ENCODE peak calls at places on chromosomes 16 and 17, in nine cellular contexts. One of them, this sample, is unnamed.

GRCh38 chr17:78367193-78367592 is 7.3 kb upstream of the SOCS3 start:
- DNase-seq in GM23248: no peak
- DNase-seq in GM23338: no peak
- DNase-seq in hepatocyte: no peak
- DNase-seq in PC-3: no peak
- DNase-seq in SK-N-SH: no peak
- DNase-seq in OCI-LY7: no peak
- DNase-seq in MM.1S: no peak
- DNase-seq in HCT116: no peak
- DNase-seq in this sample: no peak

GRCh38 chr16:69904495-69905170 is 46.5 kb upstream of the CLEC18A start:
- DNase-seq in GM23248: no peak
- DNase-seq in GM23338: peak; percentile 81
- DNase-seq in hepatocyte: no peak
- DNase-seq in PC-3: no peak
- DNase-seq in SK-N-SH: no peak
- DNase-seq in OCI-LY7: no peak
- DNase-seq in MM.1S: no peak
- DNase-seq in HCT116: no peak
- DNase-seq in this sample: no peak

GRCh38 chr16:85202631-85203461 is 90.6 kb upstream of the CIBAR2 start:
- DNase-seq in GM23248: peak; percentile 88
- DNase-seq in GM23338: peak; percentile 64
- DNase-seq in hepatocyte: peak; percentile 82
- DNase-seq in PC-3: no peak
- DNase-seq in SK-N-SH: peak; percentile 95
- DNase-seq in OCI-LY7: no peak
- DNase-seq in MM.1S: no peak
- DNase-seq in HCT116: no peak
- DNase-seq in this sample: peak; percentile 83

GRCh38 chr16:51762081-51762995 is 611.3 kb upstream of the SALL1 start:
- DNase-seq in GM23248: peak; percentile 89
- DNase-seq in GM23338: peak; percentile 87
- DNase-seq in hepatocyte: peak; percentile 93
- DNase-seq in PC-3: peak; percentile 63
- DNase-seq in SK-N-SH: peak; percentile 76
- DNase-seq in OCI-LY7: peak; percentile 68
- DNase-seq in MM.1S: peak; percentile 61
- DNase-seq in HCT116: no peak
- DNase-seq in this sample: peak; percentile 93

GRCh38 chr17:5049314-5049819 is 14.1 kb upstream of the SLC52A1 start:
- DNase-seq in GM23248: no peak
- DNase-seq in GM23338: no peak
- DNase-seq in hepatocyte: no peak
- DNase-seq in PC-3: no peak
- DNase-seq in SK-N-SH: no peak
- DNase-seq in OCI-LY7: peak; percentile 78
- DNase-seq in MM.1S: peak; percentile 18
- DNase-seq in HCT116: no peak
- DNase-seq in this sample: no peak

GRCh38 chr16:64416232-64417010 is 705.4 kb downstream of the CDH11 start:
- DNase-seq in GM23248: peak; percentile 73
- DNase-seq in GM23338: no peak
- DNase-seq in hepatocyte: no peak
- DNase-seq in PC-3: peak; percentile 39
- DNase-seq in SK-N-SH: no peak
- DNase-seq in OCI-LY7: peak; percentile 37
- DNase-seq in MM.1S: peak; percentile 52
- DNase-seq in HCT116: no peak
- DNase-seq in this sample: no peak

GRCh38 chr17:65857713-65858112 is 296.3 kb upstream of the AXIN2 start:
- DNase-seq in GM23248: peak; percentile 47
- DNase-seq in GM23338: no peak
- DNase-seq in hepatocyte: no peak
- DNase-seq in PC-3: peak; percentile 34
- DNase-seq in SK-N-SH: no peak
- DNase-seq in OCI-LY7: no peak
- DNase-seq in MM.1S: no peak
- DNase-seq in HCT116: no peak
- DNase-seq in this sample: no peak

GRCh38 chr16:10770907-10771306 is 27.3 kb downstream of the NUBP1 start:
- DNase-seq in GM23248: no peak
- DNase-seq in GM23338: no peak
- DNase-seq in hepatocyte: no peak
- DNase-seq in PC-3: no peak
- DNase-seq in SK-N-SH: no peak
- DNase-seq in OCI-LY7: no peak
- DNase-seq in MM.1S: no peak
- DNase-seq in HCT116: no peak
- DNase-seq in this sample: no peak

GRCh38 chr16:22027633-22028032 is 19.7 kb downstream of the MOSMO start:
- DNase-seq in GM23248: peak; percentile 40
- DNase-seq in GM23338: no peak
- DNase-seq in hepatocyte: no peak
- DNase-seq in PC-3: no peak
- DNase-seq in SK-N-SH: no peak
- DNase-seq in OCI-LY7: peak; percentile 24
- DNase-seq in MM.1S: no peak
- DNase-seq in HCT116: no peak
- DNase-seq in this sample: no peak

GRCh38 chr16:84462296-84463210 is 41.9 kb downstream of the MEAK7 start:
- DNase-seq in GM23248: peak; percentile 8
- DNase-seq in GM23338: no peak
- DNase-seq in hepatocyte: no peak
- DNase-seq in PC-3: peak; percentile 44
- DNase-seq in SK-N-SH: no peak
- DNase-seq in OCI-LY7: no peak
- DNase-seq in MM.1S: no peak
- DNase-seq in HCT116: no peak
- DNase-seq in this sample: no peak

GRCh38 chr16:10453159-10453510 is 67.3 kb downstream of the ATF7IP2 start:
- DNase-seq in GM23248: no peak
- DNase-seq in GM23338: no peak
- DNase-seq in hepatocyte: no peak
- DNase-seq in PC-3: no peak
- DNase-seq in SK-N-SH: no peak
- DNase-seq in OCI-LY7: no peak
- DNase-seq in MM.1S: no peak
- DNase-seq in HCT116: no peak
- DNase-seq in this sample: no peak

GRCh38 chr17:77462101-77462500 is 321.3 kb downstream of the SEC14L1 start:
- DNase-seq in GM23248: no peak
- DNase-seq in GM23338: no peak
- DNase-seq in hepatocyte: no peak
- DNase-seq in PC-3: no peak
- DNase-seq in SK-N-SH: no peak
- DNase-seq in OCI-LY7: peak; percentile 95
- DNase-seq in MM.1S: no peak
- DNase-seq in HCT116: no peak
- DNase-seq in this sample: no peak

GRCh38 chr16:48117217-48118105 is 38.3 kb downstream of the ABCC12 start:
- DNase-seq in GM23248: peak; percentile 52
- DNase-seq in GM23338: peak; percentile 87
- DNase-seq in hepatocyte: peak; percentile 64
- DNase-seq in PC-3: peak; percentile 56
- DNase-seq in SK-N-SH: peak; percentile 92
- DNase-seq in OCI-LY7: peak; percentile 71
- DNase-seq in MM.1S: no peak
- DNase-seq in HCT116: peak; percentile 56
- DNase-seq in this sample: peak; percentile 89

DNA sequence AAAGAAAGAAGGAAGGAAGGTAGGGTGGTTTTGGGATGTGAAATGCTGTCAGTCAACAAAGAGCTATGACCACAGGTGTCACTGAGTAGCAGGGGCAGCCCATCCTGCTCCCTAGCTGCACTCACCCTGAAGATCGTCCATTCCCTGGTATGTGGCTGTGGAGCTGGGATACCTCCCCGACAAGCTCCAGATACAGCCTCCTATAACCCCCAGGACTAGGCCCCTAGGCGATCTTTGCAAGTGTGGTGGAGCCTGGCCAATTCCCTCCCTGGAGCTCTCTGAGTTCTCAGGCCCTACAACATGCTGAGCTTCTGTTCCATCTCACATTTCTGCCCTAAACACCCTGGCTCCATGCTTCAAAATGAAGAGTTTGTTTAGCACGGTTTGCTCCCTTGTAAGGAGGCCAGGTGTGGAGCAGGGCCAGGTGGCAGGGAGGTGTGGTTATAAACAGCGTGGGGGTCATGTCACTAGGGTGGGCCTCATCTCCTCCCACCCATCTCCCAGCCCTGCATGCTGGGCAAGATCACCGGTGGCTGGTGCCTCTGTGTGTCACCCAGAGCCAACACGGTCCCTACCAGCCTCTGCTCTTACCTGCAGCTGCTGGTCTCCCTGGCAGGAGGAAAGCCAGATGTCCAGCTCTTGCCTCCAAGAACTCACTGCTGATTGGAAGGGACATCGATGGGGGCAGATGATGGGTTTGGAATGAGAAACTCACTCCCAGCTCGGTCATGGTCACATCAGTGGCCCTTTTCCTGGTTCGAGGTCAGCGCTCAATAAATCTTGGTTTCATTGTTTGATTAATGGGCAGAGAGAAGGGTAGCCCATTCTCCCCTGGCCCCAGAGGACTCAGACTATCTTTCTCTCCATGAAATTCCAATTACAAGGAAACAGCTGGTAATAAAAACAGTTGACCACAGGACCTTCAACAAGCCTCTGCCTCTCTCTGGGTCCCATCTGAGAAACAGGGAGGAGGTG is 511.0 kb upstream of the CDH5 start:
- DNase-seq in GM23248: no peak
- DNase-seq in GM23338: no peak
- DNase-seq in hepatocyte: no peak
- DNase-seq in PC-3: no peak
- DNase-seq in SK-N-SH: no peak
- DNase-seq in OCI-LY7: no peak
- DNase-seq in MM.1S: no peak
- DNase-seq in HCT116: no peak
- DNase-seq in this sample: no peak
- TF ChIP-seq EZH2phosphoT487 in GM23248: no peak
- TF ChIP-seq EZH2phosphoT487 in GM23338: no peak
- TF ChIP-seq EZH2phosphoT487 in hepatocyte: no peak
- TF ChIP-seq EZH2phosphoT487 in PC-3: no peak
- TF ChIP-seq EZH2phosphoT487 in SK-N-SH: no peak
- TF ChIP-seq EZH2phosphoT487 in OCI-LY7: no peak
- TF ChIP-seq EZH2phosphoT487 in MM.1S: no peak
- TF ChIP-seq EZH2phosphoT487 in HCT116: no peak
- TF ChIP-seq EZH2phosphoT487 in this sample: no peak

GRCh38 chr16:88061346-88062110 is 110.3 kb downstream of the BANP start:
- DNase-seq in GM23248: no peak
- DNase-seq in GM23338: no peak
- DNase-seq in hepatocyte: no peak
- DNase-seq in PC-3: no peak
- DNase-seq in SK-N-SH: no peak
- DNase-seq in OCI-LY7: no peak
- DNase-seq in MM.1S: no peak
- DNase-seq in HCT116: no peak
- DNase-seq in this sample: peak; percentile 1

GRCh38 chr16:88064011-88064888 is 113.0 kb downstream of the BANP start:
- DNase-seq in GM23248: no peak
- DNase-seq in GM23338: no peak
- DNase-seq in hepatocyte: no peak
- DNase-seq in PC-3: no peak
- DNase-seq in SK-N-SH: no peak
- DNase-seq in OCI-LY7: no peak
- DNase-seq in MM.1S: no peak
- DNase-seq in HCT116: no peak
- DNase-seq in this sample: no peak

GRCh38 chr16:88064889-88065746 is 113.9 kb downstream of the BANP start:
- DNase-seq in GM23248: peak; percentile 62
- DNase-seq in GM23338: no peak
- DNase-seq in hepatocyte: no peak
- DNase-seq in PC-3: no peak
- DNase-seq in SK-N-SH: no peak
- DNase-seq in OCI-LY7: no peak
- DNase-seq in MM.1S: no peak
- DNase-seq in HCT116: no peak
- DNase-seq in this sample: no peak

GRCh38 chr16:88062341-88062861 is 111.2 kb downstream of the BANP start:
- DNase-seq in GM23248: peak; percentile 93
- DNase-seq in GM23338: no peak
- DNase-seq in hepatocyte: peak; percentile 28
- DNase-seq in PC-3: no peak
- DNase-seq in SK-N-SH: peak; percentile 63
- DNase-seq in OCI-LY7: no peak
- DNase-seq in MM.1S: no peak
- DNase-seq in HCT116: no peak
- DNase-seq in this sample: peak; percentile 54

DNA sequence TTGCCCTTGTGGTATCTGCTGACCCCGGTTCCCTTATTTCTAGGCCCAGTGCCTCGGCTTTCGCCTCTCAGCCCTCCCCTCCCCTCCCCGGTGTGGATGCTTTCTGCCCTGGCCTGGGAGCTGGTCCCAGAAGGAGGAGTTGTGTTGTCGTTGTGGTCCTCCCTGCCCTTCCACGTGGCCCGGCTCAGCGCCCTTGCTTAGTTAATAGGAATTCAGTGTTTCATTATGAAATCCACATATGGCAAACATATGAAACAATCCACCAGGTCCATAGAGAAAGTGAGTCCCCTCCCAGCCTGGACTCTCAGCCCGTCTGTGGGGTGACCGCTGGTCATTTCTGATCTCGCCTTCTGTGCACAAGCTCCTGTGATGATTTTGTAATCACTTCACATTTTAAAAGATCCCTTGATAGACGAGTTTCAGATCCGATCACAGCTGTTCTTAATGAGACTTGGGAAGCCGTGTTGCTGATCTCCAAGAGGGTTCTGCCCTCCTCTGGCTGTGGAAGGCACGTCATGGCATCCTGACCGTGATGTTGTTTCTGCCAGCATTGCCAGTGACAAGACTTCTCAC is 112.1 kb downstream of the BANP start:
- DNase-seq in GM23248: peak; percentile 94
- DNase-seq in GM23338: no peak
- DNase-seq in hepatocyte: no peak
- DNase-seq in PC-3: no peak
- DNase-seq in SK-N-SH: peak; percentile 87
- DNase-seq in OCI-LY7: no peak
- DNase-seq in MM.1S: no peak
- DNase-seq in HCT116: peak; percentile 4
- DNase-seq in this sample: no peak
- TF ChIP-seq EZH2phosphoT487 in GM23248: no peak
- TF ChIP-seq EZH2phosphoT487 in GM23338: no peak
- TF ChIP-seq EZH2phosphoT487 in hepatocyte: no peak
- TF ChIP-seq EZH2phosphoT487 in PC-3: no peak
- TF ChIP-seq EZH2phosphoT487 in SK-N-SH: no peak
- TF ChIP-seq EZH2phosphoT487 in OCI-LY7: no peak
- TF ChIP-seq EZH2phosphoT487 in MM.1S: no peak
- TF ChIP-seq EZH2phosphoT487 in HCT116: no peak
- TF ChIP-seq EZH2phosphoT487 in this sample: no peak

GRCh38 chr17:75896360-75897075 is at the start of gene TRIM65:
- DNase-seq in GM23248: peak; percentile 97
- DNase-seq in GM23338: peak; percentile 83
- DNase-seq in hepatocyte: peak; percentile 94
- DNase-seq in PC-3: peak; percentile 91
- DNase-seq in SK-N-SH: peak; percentile 98
- DNase-seq in OCI-LY7: peak; percentile 90
- DNase-seq in MM.1S: peak; percentile 77
- DNase-seq in HCT116: no peak
- DNase-seq in this sample: peak; percentile 91
- TF ChIP-seq EZH2phosphoT487 in GM23248: no peak
- TF ChIP-seq EZH2phosphoT487 in GM23338: no peak
- TF ChIP-seq EZH2phosphoT487 in hepatocyte: no peak
- TF ChIP-seq EZH2phosphoT487 in PC-3: peak; percentile 84
- TF ChIP-seq EZH2phosphoT487 in SK-N-SH: no peak
- TF ChIP-seq EZH2phosphoT487 in OCI-LY7: no peak
- TF ChIP-seq EZH2phosphoT487 in MM.1S: no peak
- TF ChIP-seq EZH2phosphoT487 in HCT116: no peak
- TF ChIP-seq EZH2phosphoT487 in this sample: no peak

GRCh38 chr17:21285164-21286065 is 904 bp downstream of the MAP2K3 start:
- DNase-seq in GM23248: peak; percentile 78
- DNase-seq in GM23338: no peak
- DNase-seq in hepatocyte: peak; percentile 49
- DNase-seq in PC-3: peak; percentile 55
- DNase-seq in SK-N-SH: peak; percentile 33
- DNase-seq in OCI-LY7: peak; percentile 34
- DNase-seq in MM.1S: no peak
- DNase-seq in HCT116: no peak
- DNase-seq in this sample: peak; percentile 36
- TF ChIP-seq EZH2phosphoT487 in GM23248: no peak
- TF ChIP-seq EZH2phosphoT487 in GM23338: no peak
- TF ChIP-seq EZH2phosphoT487 in hepatocyte: no peak
- TF ChIP-seq EZH2phosphoT487 in PC-3: no peak
- TF ChIP-seq EZH2phosphoT487 in SK-N-SH: no peak
- TF ChIP-seq EZH2phosphoT487 in OCI-LY7: no peak
- TF ChIP-seq EZH2phosphoT487 in MM.1S: no peak
- TF ChIP-seq EZH2phosphoT487 in HCT116: no peak
- TF ChIP-seq EZH2phosphoT487 in this sample: no peak

This sample was measured in neural progenitor cell.